ENCODE peak calls at places on chromosomes 4 and X, in four cellular contexts. X is fibroblast of lung, R is upper lobe of right lung, A is tibial nerve. O is an unnamed sample.

GRCh38 chr4:10053635-10054453 is 32.5 kb upstream of the SLC2A9 start:
- DNase-seq in X (no peak), R (no peak), A (no peak), O (no peak)

GRCh38 chr4:242121-242848 is 63.0 kb downstream of the ZNF732 start:
- DNase-seq in R (peak; percentile 69), X (peak; percentile 53), A (no peak), O (no peak)

GRCh38 chr4:153661215-153661822 is 22.8 kb upstream of the TLR2 start:
- DNase-seq in X (peak; percentile 37), A (no peak), R (no peak), O (no peak)

GRCh38 chr4:77264826-77265225 is 107.8 kb downstream of the CCNG2 start:
- DNase-seq in A (no peak), R (no peak), X (no peak), O (no peak)

GRCh38 chr4:136908122-136908521 is 624.2 kb downstream of the PCDH18 start:
- DNase-seq in R (no peak), A (no peak), X (no peak), O (no peak)

GRCh38 chr4:52714597-52715254 is 36.5 kb downstream of the ERVMER34-1 start:
- DNase-seq in A (no peak), R (no peak), X (no peak), O (no peak)

GRCh38 chrX:53262918-53263394 is 18.4 kb downstream of the IQSEC2 start:
- DNase-seq in X (peak; percentile 53), R (no peak), A (no peak), O (no peak)

GRCh38 chr4:149264093-149264733 is 551.4 kb downstream of the IQCM start:
- DNase-seq in A (no peak), R (no peak), X (peak; percentile 74), O (no peak)

GRCh38 chrX:108304210-108304609 is 134.0 kb downstream of the COL4A6 start:
- DNase-seq in X (peak; percentile 58), A (no peak), R (no peak), O (no peak)

GRCh38 chrX:46758163-46758955 is 559 bp downstream of the SLC9A7 start:
- DNase-seq in R (peak; percentile 66), A (no peak), X (peak; percentile 5), O (no peak)

GRCh38 chr4:111761531-111761930 is 383.7 kb upstream of the FAM241A start:
- DNase-seq in X (no peak), A (no peak), R (no peak), O (no peak)

GRCh38 chr4:86432552-86433134 is 72.8 kb upstream of the MAPK10 start:
- DNase-seq in R (no peak), A (no peak), X (no peak), O (no peak)

GRCh38 chr4:185895866-185896265 is 83.9 kb upstream of the SORBS2 start:
- DNase-seq in R (no peak), A (no peak), X (no peak), O (no peak)

GRCh38 chr4:81954266-81954665 is 419.5 kb downstream of the HNRNPD start:
- DNase-seq in X (no peak), R (no peak), A (no peak), O (no peak)
- H3K4me3 ChIP-seq in X (no peak overlapping the region), R (no peak overlapping the region), A (no peak overlapping the region), O (no peak overlapping the region)

GRCh38 chr4:54914781-54915180 is 210.6 kb downstream of the KDR start:
- DNase-seq in A (no peak), R (no peak), X (no peak), O (no peak)
- H3K27ac ChIP-seq in A (no peak overlapping the region), R (no peak overlapping the region), X (no peak overlapping the region), O (no peak overlapping the region)

GRCh38 chr4:141283152-141283551 is 62.5 kb downstream of the ZNF330 start:
- DNase-seq in A (no peak), X (no peak), R (no peak), O (no peak)
- H3K4me1 ChIP-seq in A (no peaks in the 10 kb centered on the region), X (no peaks in the 10 kb centered on the region), R (no peaks in the 10 kb centered on the region), O (no peaks in the 10 kb centered on the region)

GRCh38 chr4:73706811-73707210 is 33.6 kb upstream of the CXCL8 start:
- DNase-seq in R (no peak), X (no peak), A (no peak), O (no peak)

GRCh38 chr4:73707269-73707875 is 33.0 kb upstream of the CXCL8 start:
- DNase-seq in R (no peak), A (no peak), X (no peak), O (no peak)

GRCh38 chr4:73705721-73706120 is 34.6 kb upstream of the CXCL8 start:
- DNase-seq in A (no peak), R (no peak), X (no peak), O (no peak)

GRCh38 chr4:73709461-73710033 is 30.8 kb upstream of the CXCL8 start:
- DNase-seq in R (no peak), A (no peak), X (no peak), O (no peak)

GRCh38 chr4:73707918-73708577 is 32.3 kb upstream of the CXCL8 start:
- DNase-seq in R (peak; percentile 60), A (no peak), X (peak; percentile 91), O (peak; percentile 49)
- H3K4me3 ChIP-seq in R (no peak overlapping the region), A (no peak overlapping the region), X (no peak overlapping the region), O (peak overlapping the region; percentile 58)

GRCh38 chr4:41432219-41432618 is 105.7 kb upstream of the LIMCH1 start:
- DNase-seq in R (no peak), X (no peak), A (no peak), O (no peak)
- H3K27ac ChIP-seq in R (peak overlapping the region; percentile 66), X (no peak overlapping the region), A (no peak overlapping the region), O (peak overlapping the region; percentile 67)